ENCODE peak calls at places on chromosomes 7 and 10, in nine cellular contexts. L is CD8-positive, alpha-beta memory T cell; D is activated CD8-positive, alpha-beta T cell treated with anti-CD3 and anti-CD28 coated beads, Interleukin-2, amount 10 ng/mL, durations not matched to agents 7 days and 5 days; C is mucosa of gallbladder; M is fibroblast of the conjunctiva; R is Calu3; P is colonic mucosa; O is ovary; A is iris pigment epithelial cell. X is an unnamed sample.

GRCh38 chr10:48444861-48445841 is 138.7 kb downstream of the MAPK8 start:
- DNase-seq in A (no peak), L (no peak), D (no peak), R (peak; percentile 85), M (no peak), O (no peak), C (no peak), P (no peak), X (no peak)

GRCh38 chr10:93751832-93752231 is 5.9 kb upstream of the LGI1 start:
- DNase-seq in R (peak; percentile 32), O (no peak), A (peak; percentile 43), L (no peak), D (no peak), M (no peak), C (no peak), P (peak; percentile 41), X (peak; percentile 14)

GRCh38 chr7:37028909-37029440 is 304.7 kb upstream of the AOAH start:
- DNase-seq in M (no peak), O (no peak), D (peak; percentile 23), A (no peak), P (no peak), L (no peak), C (no peak), R (no peak), X (peak; percentile 65)

GRCh38 chr10:87875929-87876571 is 12.6 kb downstream of the PTEN start:
- DNase-seq in P (no peak), R (no peak), A (no peak), M (no peak), D (no peak), C (no peak), O (no peak), L (no peak), X (no peak)

GRCh38 chr7:31500656-31501055 is 13.2 kb upstream of the ITPRID1 start:
- DNase-seq in C (no peak), A (no peak), D (no peak), R (no peak), O (no peak), M (no peak), P (no peak), L (no peak), X (no peak)

GRCh38 chr10:103661198-103661950 is 167.9 kb downstream of the NEURL1 start:
- DNase-seq in D (peak; percentile 63), C (peak; percentile 74), P (peak; percentile 71), M (peak; percentile 93), O (peak; percentile 92), A (peak; percentile 96), R (peak; percentile 43), L (peak; percentile 47), X (peak; percentile 49)

GRCh38 chr7:97499204-97499603 is 232.7 kb upstream of the TAC1 start:
- DNase-seq in M (peak; percentile 5), D (peak; percentile 26), C (peak; percentile 35), R (peak; percentile 49), P (peak; percentile 27), O (no peak), L (no peak), A (peak; percentile 26), X (peak; percentile 20)

GRCh38 chr10:110209926-110210662 is 2.7 kb downstream of the MXI1 start:
- DNase-seq in A (peak; percentile 43), M (no peak), L (no peak), P (peak; percentile 70), C (peak; percentile 35), O (peak; percentile 82), R (no peak), D (no peak), X (peak; percentile 62)

GRCh38 chr10:3281911-3282310 is 109.3 kb upstream of the PITRM1 start:
- DNase-seq in R (no peak), A (no peak), P (no peak), D (no peak), O (no peak), C (no peak), L (no peak), M (no peak), X (no peak)

GRCh38 chr7:56105508-56105907 is 768 bp downstream of the CHCHD2 start:
- DNase-seq in M (peak; percentile 40), P (peak; percentile 36), C (no peak), O (no peak), L (peak; percentile 9), A (peak; percentile 89), D (peak; percentile 60), R (peak; percentile 55), X (peak; percentile 43)

GRCh38 chr10:35006836-35007235 is 83.3 kb downstream of the CUL2 start:
- DNase-seq in C (no peak), D (no peak), P (no peak), M (no peak), R (no peak), O (no peak), A (peak; percentile 92), L (no peak), X (no peak)

GRCh38 chr10:69318997-69319727 is 40.9 kb downstream of the HK1 start:
- DNase-seq in L (peak; percentile 73), R (peak; percentile 76), D (peak; percentile 75), M (no peak), A (peak; percentile 68), O (peak; percentile 75), P (peak; percentile 89), C (peak; percentile 69), X (peak; percentile 91)

GRCh38 chr10:129864601-129865126 is 99.4 kb downstream of the EBF3 start:
- DNase-seq in M (no peak), A (no peak), P (no peak), C (no peak), R (no peak), D (no peak), L (no peak), O (no peak), X (no peak)

GRCh38 chr7:157807510-157807909 is 470.7 kb downstream of the DNAJB6 start:
- DNase-seq in M (no peak), L (no peak), R (no peak), O (no peak), A (peak; percentile 45), P (no peak), C (no peak), D (no peak), X (no peak)